ENCODE peak calls at places on chromosomes 3 and 15, in eight cellular contexts. One of them, this sample, is unnamed.

GRCh38 chr3:8990266-8991215 is 27.3 kb upstream of the RAD18 start:
- DNase-seq in cardiac fibroblast: peak; percentile 28
- DNase-seq in left lung: no peak
- DNase-seq in suprapubic skin: no peak
- DNase-seq in OCI-LY7: no peak
- DNase-seq in lower lobe of right lung: no peak
- DNase-seq in Peyer's patch: no peak
- DNase-seq in tibial artery: no peak
- DNase-seq in this sample: no peak

GRCh38 chr3:67593761-67594234 is 60.6 kb downstream of the SUCLG2 start:
- DNase-seq in cardiac fibroblast: peak; percentile 57
- DNase-seq in left lung: no peak
- DNase-seq in suprapubic skin: no peak
- DNase-seq in OCI-LY7: peak; percentile 18
- DNase-seq in lower lobe of right lung: no peak
- DNase-seq in Peyer's patch: no peak
- DNase-seq in tibial artery: no peak
- DNase-seq in this sample: no peak

GRCh38 chr15:34122771-34123183 is 20.9 kb downstream of the PGBD4 start:
- DNase-seq in cardiac fibroblast: peak; percentile 81
- DNase-seq in left lung: no peak
- DNase-seq in suprapubic skin: no peak
- DNase-seq in OCI-LY7: no peak
- DNase-seq in lower lobe of right lung: no peak
- DNase-seq in Peyer's patch: no peak
- DNase-seq in tibial artery: no peak
- DNase-seq in this sample: no peak

GRCh38 chr15:64617727-64618126 is 157.3 kb downstream of the ZNF609 start:
- DNase-seq in cardiac fibroblast: no peak
- DNase-seq in left lung: no peak
- DNase-seq in suprapubic skin: no peak
- DNase-seq in OCI-LY7: no peak
- DNase-seq in lower lobe of right lung: no peak
- DNase-seq in Peyer's patch: no peak
- DNase-seq in tibial artery: no peak
- DNase-seq in this sample: no peak

GRCh38 chr15:48332642-48333034 is 1.4 kb downstream of the DUT start:
- DNase-seq in cardiac fibroblast: no peak
- DNase-seq in left lung: no peak
- DNase-seq in suprapubic skin: no peak
- DNase-seq in OCI-LY7: peak; percentile 39
- DNase-seq in lower lobe of right lung: no peak
- DNase-seq in Peyer's patch: no peak
- DNase-seq in tibial artery: no peak
- DNase-seq in this sample: no peak

GRCh38 chr15:37865687-37866086 is 68.8 kb upstream of the TMCO5A start:
- DNase-seq in cardiac fibroblast: no peak
- DNase-seq in left lung: no peak
- DNase-seq in suprapubic skin: no peak
- DNase-seq in OCI-LY7: no peak
- DNase-seq in lower lobe of right lung: no peak
- DNase-seq in Peyer's patch: no peak
- DNase-seq in tibial artery: no peak
- DNase-seq in this sample: no peak

GRCh38 chr3:32009957-32010356 is 28.4 kb downstream of the ZNF860 start:
- DNase-seq in cardiac fibroblast: no peak
- DNase-seq in left lung: no peak
- DNase-seq in suprapubic skin: no peak
- DNase-seq in OCI-LY7: peak; percentile 77
- DNase-seq in lower lobe of right lung: no peak
- DNase-seq in Peyer's patch: no peak
- DNase-seq in tibial artery: no peak
- DNase-seq in this sample: no peak

GRCh38 chr3:133489466-133490085 is 83.9 kb upstream of the CDV3 start:
- DNase-seq in cardiac fibroblast: no peak
- DNase-seq in left lung: no peak
- DNase-seq in suprapubic skin: no peak
- DNase-seq in OCI-LY7: no peak
- DNase-seq in lower lobe of right lung: no peak
- DNase-seq in Peyer's patch: no peak
- DNase-seq in tibial artery: no peak
- DNase-seq in this sample: no peak

GRCh38 chr3:5972586-5972985 is 785.1 kb downstream of the EDEM1 start:
- DNase-seq in cardiac fibroblast: no peak
- DNase-seq in left lung: no peak
- DNase-seq in suprapubic skin: no peak
- DNase-seq in OCI-LY7: no peak
- DNase-seq in lower lobe of right lung: no peak
- DNase-seq in Peyer's patch: no peak
- DNase-seq in tibial artery: no peak
- DNase-seq in this sample: no peak

GRCh38 chr15:85889956-85890619 is 95.4 kb upstream of the KLHL25 start:
- DNase-seq in cardiac fibroblast: no peak
- DNase-seq in left lung: no peak
- DNase-seq in suprapubic skin: no peak
- DNase-seq in OCI-LY7: no peak
- DNase-seq in lower lobe of right lung: no peak
- DNase-seq in Peyer's patch: no peak
- DNase-seq in tibial artery: no peak
- DNase-seq in this sample: no peak

GRCh38 chr3:126500016-126500415 is 17.6 kb downstream of the UROC1 start:
- DNase-seq in cardiac fibroblast: no peak
- DNase-seq in left lung: peak; percentile 55
- DNase-seq in suprapubic skin: peak; percentile 51
- DNase-seq in OCI-LY7: no peak
- DNase-seq in lower lobe of right lung: no peak
- DNase-seq in Peyer's patch: no peak
- DNase-seq in tibial artery: no peak
- DNase-seq in this sample: no peak

GRCh38 chr15:75687486-75688277 is 25.0 kb downstream of the CSPG4 start:
- DNase-seq in cardiac fibroblast: no peak
- DNase-seq in left lung: no peak
- DNase-seq in suprapubic skin: no peak
- DNase-seq in OCI-LY7: no peak
- DNase-seq in lower lobe of right lung: no peak
- DNase-seq in Peyer's patch: no peak
- DNase-seq in tibial artery: no peak
- DNase-seq in this sample: no peak

GRCh38 chr3:156685198-156685597 is 10.8 kb downstream of the TIPARP start:
- DNase-seq in cardiac fibroblast: peak; percentile 48
- DNase-seq in left lung: no peak
- DNase-seq in suprapubic skin: no peak
- DNase-seq in OCI-LY7: no peak
- DNase-seq in lower lobe of right lung: no peak
- DNase-seq in Peyer's patch: no peak
- DNase-seq in tibial artery: no peak
- DNase-seq in this sample: no peak

DNA sequence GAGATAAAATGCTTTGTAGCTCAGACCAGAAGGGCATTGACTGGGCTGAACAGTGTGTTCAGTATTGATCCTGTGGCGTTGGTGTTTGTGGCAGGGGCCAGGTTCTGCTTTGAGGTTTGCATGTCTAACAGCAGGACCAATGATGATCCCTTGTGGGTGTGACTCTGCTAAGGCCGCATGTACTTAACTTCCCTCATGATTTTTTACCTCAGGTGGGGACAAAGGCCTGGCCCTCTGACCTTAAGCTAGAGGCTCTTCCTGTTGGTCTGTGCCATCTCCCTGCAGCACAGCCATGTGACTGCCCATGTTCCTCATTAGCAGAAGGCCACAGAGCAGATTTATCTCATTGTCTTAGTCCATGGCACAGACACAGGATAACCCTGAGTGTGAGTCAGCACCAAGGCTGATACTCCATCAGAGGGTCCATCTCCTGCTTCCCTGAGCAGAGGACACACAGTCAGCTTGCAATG is 34.3 kb upstream of the BSN start:
- DNase-seq in cardiac fibroblast: no peak
- DNase-seq in left lung: no peak
- DNase-seq in suprapubic skin: no peak
- DNase-seq in OCI-LY7: no peak
- DNase-seq in lower lobe of right lung: no peak
- DNase-seq in Peyer's patch: no peak
- DNase-seq in tibial artery: no peak
- DNase-seq in this sample: no peak
- H3K4me3 ChIP-seq in cardiac fibroblast: no peak overlapping the region
- H3K4me3 ChIP-seq in left lung: no peak overlapping the region
- H3K4me3 ChIP-seq in suprapubic skin: no peak overlapping the region
- H3K4me3 ChIP-seq in OCI-LY7: no peak overlapping the region
- H3K4me3 ChIP-seq in lower lobe of right lung: no peak overlapping the region
- H3K4me3 ChIP-seq in Peyer's patch: no peak overlapping the region
- H3K4me3 ChIP-seq in tibial artery: no peak overlapping the region
- H3K4me3 ChIP-seq in this sample: no peak overlapping the region

DNA sequence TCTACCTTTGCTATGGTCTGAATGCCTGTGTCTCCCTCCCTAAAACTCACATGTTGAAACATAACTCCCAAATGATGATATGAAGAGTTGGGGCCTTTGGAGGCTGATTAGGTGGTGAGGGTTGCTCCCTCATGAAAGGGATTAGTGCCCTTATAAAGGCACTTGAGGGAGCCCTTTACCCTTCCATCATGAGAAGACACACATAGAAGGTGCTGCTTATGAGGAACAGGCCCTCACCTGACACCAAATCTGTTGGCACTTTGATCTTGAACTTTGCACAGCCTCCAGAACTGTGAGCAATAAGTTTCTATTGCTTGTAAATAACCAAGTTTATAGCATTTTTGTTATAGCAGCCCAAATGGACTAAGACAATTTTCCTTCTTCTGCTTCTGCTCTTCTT is 76.2 kb upstream of the ADAMTS9 start:
- DNase-seq in cardiac fibroblast: no peak
- DNase-seq in left lung: no peak
- DNase-seq in suprapubic skin: no peak
- DNase-seq in OCI-LY7: no peak
- DNase-seq in lower lobe of right lung: no peak
- DNase-seq in Peyer's patch: no peak
- DNase-seq in tibial artery: no peak
- DNase-seq in this sample: no peak
- TF ChIP-seq CTCF in cardiac fibroblast: no peak
- TF ChIP-seq CTCF in left lung: no peak
- TF ChIP-seq CTCF in suprapubic skin: no peak
- TF ChIP-seq CTCF in OCI-LY7: no peak
- TF ChIP-seq CTCF in lower lobe of right lung: no peak
- TF ChIP-seq CTCF in Peyer's patch: peak; percentile 5
- TF ChIP-seq CTCF in tibial artery: no peak
- TF ChIP-seq CTCF in this sample: no peak

GRCh38 chr3:124832782-124833709 is 54.1 kb downstream of the ITGB5 start:
- DNase-seq in cardiac fibroblast: peak; percentile 85
- DNase-seq in left lung: no peak
- DNase-seq in suprapubic skin: no peak
- DNase-seq in OCI-LY7: no peak
- DNase-seq in lower lobe of right lung: no peak
- DNase-seq in Peyer's patch: no peak
- DNase-seq in tibial artery: no peak
- DNase-seq in this sample: no peak

GRCh38 chr3:124833710-124834332 is 53.3 kb downstream of the ITGB5 start:
- DNase-seq in cardiac fibroblast: no peak
- DNase-seq in left lung: no peak
- DNase-seq in suprapubic skin: no peak
- DNase-seq in OCI-LY7: no peak
- DNase-seq in lower lobe of right lung: no peak
- DNase-seq in Peyer's patch: no peak
- DNase-seq in tibial artery: no peak
- DNase-seq in this sample: no peak

GRCh38 chr3:124836448-124836847 is 50.7 kb downstream of the ITGB5 start:
- DNase-seq in cardiac fibroblast: no peak
- DNase-seq in left lung: no peak
- DNase-seq in suprapubic skin: no peak
- DNase-seq in OCI-LY7: no peak
- DNase-seq in lower lobe of right lung: no peak
- DNase-seq in Peyer's patch: no peak
- DNase-seq in tibial artery: no peak
- DNase-seq in this sample: no peak

GRCh38 chr3:124837065-124837464 is 50.1 kb downstream of the ITGB5 start:
- DNase-seq in cardiac fibroblast: no peak
- DNase-seq in left lung: no peak
- DNase-seq in suprapubic skin: no peak
- DNase-seq in OCI-LY7: no peak
- DNase-seq in lower lobe of right lung: no peak
- DNase-seq in Peyer's patch: no peak
- DNase-seq in tibial artery: no peak
- DNase-seq in this sample: no peak

DNA sequence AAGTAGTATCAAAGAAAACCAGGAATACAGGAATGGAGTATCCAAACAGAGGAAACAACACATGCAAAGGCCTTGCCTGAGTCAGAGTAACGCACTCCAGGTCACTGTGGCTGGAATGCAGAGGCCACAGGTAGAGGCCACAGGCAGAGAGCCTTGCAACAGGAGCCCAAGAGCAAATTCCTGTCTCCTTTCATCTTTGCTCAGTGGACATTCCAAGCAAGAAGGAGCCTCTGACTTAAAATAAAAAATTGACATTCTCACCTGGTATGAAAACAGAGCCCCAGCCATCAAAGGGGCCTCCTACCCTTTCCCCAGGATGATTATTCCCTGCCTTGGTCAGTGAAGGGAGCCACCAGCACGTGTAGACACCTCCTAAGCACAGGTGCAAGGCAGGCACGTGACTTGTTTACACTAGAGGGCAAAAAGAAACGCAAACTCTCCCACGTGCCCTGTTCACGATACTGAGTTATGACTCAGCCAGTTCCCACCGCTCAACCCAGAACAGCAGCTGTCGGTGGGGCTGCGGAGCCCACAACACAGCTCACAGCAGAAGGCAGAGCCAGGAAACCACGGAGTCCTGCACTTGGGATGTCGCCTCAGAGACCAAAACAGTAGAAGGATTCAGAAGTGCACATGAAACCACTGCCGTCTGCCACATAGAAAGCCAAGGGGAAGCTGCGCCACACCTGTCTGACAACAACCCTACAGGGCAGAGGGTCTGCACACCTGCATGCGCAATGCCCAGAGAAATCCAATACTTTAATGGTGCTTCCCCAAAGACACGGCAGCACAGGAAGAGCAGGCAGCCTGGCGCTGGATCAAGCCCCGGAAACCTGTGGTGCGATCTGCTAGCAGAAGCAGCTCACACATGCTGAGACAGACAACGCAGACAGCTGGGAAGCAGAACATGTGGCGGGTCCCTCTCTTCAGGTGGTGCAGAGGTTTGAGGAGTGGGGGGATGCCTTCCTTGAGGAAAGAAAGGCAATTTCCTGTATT is 52.1 kb downstream of the ITGB5 start:
- DNase-seq in cardiac fibroblast: peak; percentile 83
- DNase-seq in left lung: no peak
- DNase-seq in suprapubic skin: peak; percentile 68
- DNase-seq in OCI-LY7: peak; percentile 25
- DNase-seq in lower lobe of right lung: peak; percentile 49
- DNase-seq in Peyer's patch: peak; percentile 83
- DNase-seq in tibial artery: peak; percentile 79
- DNase-seq in this sample: peak; percentile 78
- H3K4me3 ChIP-seq in cardiac fibroblast: no peak overlapping the region
- H3K4me3 ChIP-seq in left lung: no peak overlapping the region
- H3K4me3 ChIP-seq in suprapubic skin: peak overlapping the region; percentile 27
- H3K4me3 ChIP-seq in OCI-LY7: peak overlapping the region; percentile 47
- H3K4me3 ChIP-seq in lower lobe of right lung: no peak overlapping the region
- H3K4me3 ChIP-seq in Peyer's patch: peak overlapping the region; percentile 7
- H3K4me3 ChIP-seq in tibial artery: no peak overlapping the region
- H3K4me3 ChIP-seq in this sample: peak overlapping the region; percentile 31

DNA sequence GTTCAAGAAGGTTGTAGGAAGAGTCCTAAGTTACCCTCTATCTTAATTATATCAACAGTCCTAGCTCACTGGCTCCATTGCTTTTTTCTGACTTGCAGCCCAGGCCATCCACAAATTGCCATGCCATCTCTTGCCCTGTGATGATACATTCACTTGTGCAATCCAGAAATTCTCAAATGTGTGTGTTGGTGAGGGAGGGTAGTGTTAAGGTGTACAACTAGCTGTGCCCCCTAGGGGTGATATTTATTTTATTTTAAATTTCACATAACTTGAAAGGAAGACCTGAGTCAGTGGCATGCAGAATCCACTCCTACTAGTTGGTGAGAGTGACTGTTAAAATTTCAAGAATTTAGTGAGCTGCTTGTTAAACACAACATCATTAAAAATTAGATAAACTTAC is 156.1 kb upstream of the ANKRD28 start:
- DNase-seq in cardiac fibroblast: no peak
- DNase-seq in left lung: no peak
- DNase-seq in suprapubic skin: no peak
- DNase-seq in OCI-LY7: peak; percentile 35
- DNase-seq in lower lobe of right lung: no peak
- DNase-seq in Peyer's patch: no peak
- DNase-seq in tibial artery: no peak
- DNase-seq in this sample: no peak
- TF ChIP-seq CTCF in cardiac fibroblast: no peak
- TF ChIP-seq CTCF in left lung: no peak
- TF ChIP-seq CTCF in suprapubic skin: no peak
- TF ChIP-seq CTCF in OCI-LY7: peak; percentile 68
- TF ChIP-seq CTCF in lower lobe of right lung: no peak
- TF ChIP-seq CTCF in Peyer's patch: no peak
- TF ChIP-seq CTCF in tibial artery: no peak
- TF ChIP-seq CTCF in this sample: peak; percentile 25